ENCODE peak calls at places on chromosome 13, in six cellular contexts. T is CD4-positive, alpha-beta memory T cell; E is HCEC 1CT; Q is lung; M is psoas muscle; F is epithelial cell of prostate. O is an unnamed sample.

GRCh38 chr13:78976696-78977095 is 317.7 kb upstream of the OBI1 start:
- DNase-seq in F (no peak), T (no peak), M (no peak), E (no peak), Q (no peak), O (no peak)

GRCh38 chr13:97719759-97720158 is 233.7 kb upstream of the IPO5 start:
- DNase-seq in E (no peak), Q (no peak), M (no peak), T (no peak), F (no peak), O (no peak)

GRCh38 chr13:33940898-33941297 is 122.9 kb downstream of the RFC3 start:
- DNase-seq in E (no peak), T (no peak), M (no peak), Q (no peak), F (peak), O (no peak)

GRCh38 chr13:113566227-113566561 is 18.4 kb upstream of the TFDP1 start:
- DNase-seq in T (no peak), E (no peak), Q (peak), M (no peak), F (no peak), O (no peak)

GRCh38 chr13:92390217-92390616 is 836.4 kb upstream of the GPC6 start:
- DNase-seq in T (no peak), M (no peak), Q (no peak), E (no peak), F (no peak), O (peak)

GRCh38 chr13:101323601-101324000 is 92.7 kb downstream of the NALCN start:
- DNase-seq in M (no peak), T (no peak), F (no peak), E (no peak), Q (no peak), O (no peak)

GRCh38 chr13:27960362-27961226 is 8.5 kb downstream of the CDX2 start:
- DNase-seq in Q (peak), T (no peak), E (peak), M (peak), F (peak), O (no peak)

GRCh38 chr13:37914781-37915391 is 45.3 kb upstream of the TRPC4 start:
- DNase-seq in E (peak), Q (no peak), F (peak), M (no peak), T (no peak), O (no peak)

GRCh38 chr13:67140006-67140405 is 90.1 kb downstream of the PCDH9 start:
- DNase-seq in F (no peak), T (no peak), Q (no peak), E (no peak), M (no peak), O (no peak)

GRCh38 chr13:31835932-31836331 is 96.6 kb downstream of the RXFP2 start:
- DNase-seq in T (no peak), M (no peak), E (peak), F (peak), Q (no peak), O (no peak)

GRCh38 chr13:41568990-41569387 is 111.6 kb downstream of the RGCC start:
- DNase-seq in T (no peak), E (peak), Q (no peak), M (no peak), F (no peak), O (no peak)

GRCh38 chr13:79736356-79736755 is 255.4 kb downstream of the NDFIP2 start:
- DNase-seq in Q (no peak), M (no peak), E (no peak), F (peak), T (no peak), O (no peak)

GRCh38 chr13:78826936-78827335 is 168.0 kb upstream of the OBI1 start:
- DNase-seq in E (no peak), T (no peak), Q (no peak), M (no peak), F (no peak), O (no peak)

GRCh38 chr13:34048652-34049051 is 230.7 kb downstream of the RFC3 start:
- DNase-seq in E (no peak), T (no peak), Q (no peak), M (no peak), F (peak), O (no peak)

GRCh38 chr13:50911937-50912624 is 2.5 kb downstream of the RNASEH2B start:
- DNase-seq in Q (peak), M (peak), F (peak), E (peak), T (peak), O (peak)

GRCh38 chr13:79423801-79424642 is 18.0 kb upstream of the RBM26 start:
- DNase-seq in M (no peak), E (peak), T (peak), Q (no peak), F (no peak), O (peak)

GRCh38 chr13:20749377-20749776 is 24.4 kb downstream of the EEF1AKMT1 start:
- DNase-seq in E (no peak), T (no peak), F (no peak), M (no peak), Q (no peak), O (no peak)

GRCh38 chr13:74771964-74772363 is 637.8 kb upstream of the KLF12 start:
- DNase-seq in T (no peak), Q (no peak), F (no peak), M (no peak), E (peak), O (no peak)

GRCh38 chr13:93220073-93220472 is 6.5 kb upstream of the GPC6 start:
- DNase-seq in E (no peak), Q (no peak), F (no peak), T (no peak), M (no peak), O (no peak)

GRCh38 chr13:71685072-71685471 is 181.9 kb downstream of the DACH1 start:
- DNase-seq in M (no peak), E (no peak), Q (no peak), F (no peak), T (no peak), O (no peak)